ENCODE peak calls at places on chromosome 6, in six cellular contexts. W is SW 1271; T is T-helper 9 cell; K is stimulated activated CD8-positive, alpha-beta memory T cell treated with anti-CD3 and anti-CD28 coated beads, Interleukin-2, amount 100 ng/mL, for 1 hour; P is GM04503; U is NCI-H1092. B is an unnamed sample.

GRCh38 chr6:164035912-164036485 is 621.5 kb downstream of the QKI start:
- DNase-seq in U (no peak), T (no peak), K (no peak), W (no peak), P (no peak), B (no peak)

GRCh38 chr6:109610555-109610954 is 80.4 kb downstream of the AK9 start:
- DNase-seq in U (no peak), P (no peak), K (no peak), T (no peak), W (no peak), B (no peak)

GRCh38 chr6:18978330-18979128 is 591.4 kb downstream of the RNF144B start:
- DNase-seq in W (no peak), T (no peak), P (no peak), K (no peak), U (peak), B (no peak)

GRCh38 chr6:138404666-138405337 is 779 bp downstream of the HEBP2 start:
- DNase-seq in K (no peak), W (no peak), U (no peak), P (no peak), T (peak), B (no peak)

GRCh38 chr6:53326372-53327016 is 22.3 kb downstream of the ELOVL5 start:
- DNase-seq in W (peak), T (no peak), P (peak), U (no peak), K (no peak), B (no peak)

GRCh38 chr6:38929560-38929959 is 119.0 kb upstream of the GLP1R start:
- DNase-seq in W (no peak), U (no peak), T (no peak), K (no peak), P (no peak), B (no peak)

GRCh38 chr6:118507636-118508035 is 40.5 kb upstream of the PLN start:
- DNase-seq in K (no peak), W (no peak), U (no peak), T (no peak), P (no peak), B (no peak)

GRCh38 chr6:11043961-11044711 is at the start of gene ELOVL2:
- DNase-seq in T (no peak), U (no peak), P (no peak), K (no peak), W (no peak), B (no peak)

GRCh38 chr6:137581019-137581707 is 87.0 kb upstream of the OLIG3 start:
- DNase-seq in U (no peak), P (no peak), T (no peak), K (no peak), W (no peak), B (no peak)

GRCh38 chr6:116190550-116190949 is 63.3 kb downstream of the TSPYL4 start:
- DNase-seq in W (no peak), K (no peak), P (peak), U (no peak), T (no peak), B (no peak)